ENCODE peak calls at places on chromosomes 5 and 9, in four cellular contexts. E is astrocyte, L is skeletal muscle cell, C is heart left ventricle. B is an unnamed sample.

GRCh38 chr5:150311015-150311692 is 8.4 kb upstream of the ARSI start:
- DNase-seq in E (no peak), L (no peak), C (no peak), B (no peak)

GRCh38 chr5:73274870-73275756 is 102.1 kb downstream of the TMEM174 start:
- DNase-seq in E (no peak), L (no peak), C (no peak), B (peak)

GRCh38 chr5:172870261-172870806 is 36.3 kb downstream of the ERGIC1 start:
- DNase-seq in E (peak), L (peak), C (peak), B (no peak)

GRCh38 chr5:76402251-76402879 is 720 bp upstream of the IQGAP2 start:
- DNase-seq in E (no peak), L (no peak), C (no peak), B (no peak)

GRCh38 chr9:115071176-115071575 is 46.8 kb downstream of the TNC start:
- DNase-seq in E (no peak), L (no peak), C (no peak), B (no peak)

GRCh38 chr5:129904102-129904666 is at the start of gene CHSY3:
- DNase-seq in E (peak), L (peak), C (peak), B (peak)

GRCh38 chr5:122701640-122702523 is 73.0 kb upstream of the SNX2 start:
- DNase-seq in E (no peak), L (no peak), C (no peak), B (no peak)

GRCh38 chr9:38768351-38768761 is 48.4 kb upstream of the FAM240B start:
- DNase-seq in E (peak), L (no peak), C (no peak), B (no peak)

GRCh38 chr5:116650544-116650943 is 75.9 kb upstream of the SEMA6A start:
- DNase-seq in E (no peak), L (no peak), C (no peak), B (peak)

GRCh38 chr5:3339092-3339797 is 256.4 kb upstream of the IRX1 start:
- DNase-seq in E (no peak), L (no peak), C (no peak), B (no peak)

GRCh38 chr9:129490583-129491485 is 130.1 kb downstream of the C9orf50 start:
- DNase-seq in E (no peak), L (no peak), C (no peak), B (no peak)

GRCh38 chr9:105157178-105157583 is 87.3 kb upstream of the SLC44A1 start:
- DNase-seq in E (peak), L (no peak), C (peak), B (peak)

GRCh38 chr9:97507585-97507984 is 6.1 kb downstream of the TMOD1 start:
- DNase-seq in E (no peak), L (no peak), C (no peak), B (no peak)

GRCh38 chr5:39494534-39494933 is 69.8 kb upstream of the DAB2 start:
- DNase-seq in E (no peak), L (no peak), C (no peak), B (no peak)

GRCh38 chr9:4585135-4585534 is 77.0 kb upstream of the PLPP6 start:
- DNase-seq in E (no peak), L (no peak), C (no peak), B (no peak)

GRCh38 chr5:116372931-116373597 is 201.6 kb downstream of the SEMA6A start:
- DNase-seq in E (no peak), L (no peak), C (no peak), B (no peak)

GRCh38 chr5:178237431-178238312 is 5.1 kb upstream of the PHYKPL start:
- DNase-seq in E (peak), L (peak), C (no peak), B (no peak)

GRCh38 chr5:119896851-119897536 is 267.6 kb downstream of the FAM170A start:
- DNase-seq in E (no peak), L (no peak), C (no peak), B (no peak)

GRCh38 chr9:129240581-129241211 is 62.6 kb upstream of the IER5L start:
- DNase-seq in E (no peak), L (no peak), C (peak), B (no peak)

GRCh38 chr5:167916706-167917105 is 374.7 kb upstream of the WWC1 start:
- DNase-seq in E (peak), L (no peak), C (no peak), B (peak)

GRCh38 chr9:4421847-4422246 is 68.4 kb upstream of the SLC1A1 start:
- DNase-seq in E (no peak), L (no peak), C (no peak), B (no peak)

GRCh38 chr9:130689937-130690700 is 3.5 kb upstream of the EXOSC2 start:
- DNase-seq in E (peak), L (peak), C (no peak), B (peak)

GRCh38 chr9:134295101-134295745 is 31.0 kb upstream of the RXRA start:
- DNase-seq in E (no peak), L (no peak), C (peak), B (no peak)

GRCh38 chr5:56050566-56051292 is 56.0 kb upstream of the IL6ST start:
- DNase-seq in E (no peak), L (no peak), C (no peak), B (no peak)

GRCh38 chr9:27247756-27248155 is 49.2 kb downstream of the EQTN start:
- DNase-seq in E (peak), L (no peak), C (no peak), B (peak)

GRCh38 chr9:127522727-127523126 is 71.4 kb downstream of the LRSAM1 start:
- DNase-seq in E (no peak), L (no peak), C (no peak), B (no peak)

GRCh38 chr5:123610665-123611406 is 98.9 kb downstream of the CSNK1G3 start:
- DNase-seq in E (peak), L (peak), C (no peak), B (peak)

GRCh38 chr9:124632077-124632621 is 125.0 kb upstream of the NR5A1 start:
- DNase-seq in E (peak), L (peak), C (no peak), B (no peak)

GRCh38 chr5:177552839-177553455 is 1.4 kb downstream of the FAM193B start:
- DNase-seq in E (no peak), L (no peak), C (no peak), B (no peak)

GRCh38 chr9:134670042-134670525 is 28.5 kb downstream of the COL5A1 start:
- DNase-seq in E (peak), L (peak), C (no peak), B (no peak)

GRCh38 chr5:169648725-169649124 is 11.7 kb downstream of the DOCK2 start:
- DNase-seq in E (peak), L (peak), C (peak), B (no peak)

B was measured in hippocampal formation.